ENCODE peak calls at places on chromosomes 4 and X, in nine cellular contexts. One of them, this sample, is unnamed.

GRCh38 chr4:100190643-100191600 is 654 bp upstream of the DDIT4L start:
- DNase-seq in astrocyte of the hippocampus: peak
- DNase-seq in ELF-1: no peak
- DNase-seq in brain pericyte: no peak
- DNase-seq in stimulated activated naive B cell treated with anti-CD40 and anti-IgM and Interleukin-4, amounts not matched to agents 10 μg/mL and 1 μg/mL and 100 μg/mL, for 72 hours: no peak
- DNase-seq in activated CD4-positive, CD25-positive, alpha-beta regulatory T cell: no peak
- DNase-seq in BJ: no peak
- DNase-seq in fibroblast of the aortic adventitia: peak
- DNase-seq in CD4-positive, alpha-beta T cell: no peak
- DNase-seq in this sample: peak

GRCh38 chrX:323721-324628 is 5.4 kb upstream of the GTPBP6 start:
- DNase-seq in BJ: no peak
- DNase-seq in brain pericyte: peak
- DNase-seq in stimulated activated naive B cell treated with anti-CD40 and anti-IgM and Interleukin-4, amounts not matched to agents 10 μg/mL and 1 μg/mL and 100 μg/mL, for 72 hours: no peak
- DNase-seq in ELF-1: peak
- DNase-seq in activated CD4-positive, CD25-positive, alpha-beta regulatory T cell: no peak
- DNase-seq in fibroblast of the aortic adventitia: peak
- DNase-seq in CD4-positive, alpha-beta T cell: no peak
- DNase-seq in astrocyte of the hippocampus: peak
- DNase-seq in this sample: peak

GRCh38 chr4:167987285-167987684 is 105.1 kb upstream of the ANXA10 start:
- DNase-seq in BJ: no peak
- DNase-seq in activated CD4-positive, CD25-positive, alpha-beta regulatory T cell: no peak
- DNase-seq in fibroblast of the aortic adventitia: no peak
- DNase-seq in ELF-1: no peak
- DNase-seq in brain pericyte: no peak
- DNase-seq in stimulated activated naive B cell treated with anti-CD40 and anti-IgM and Interleukin-4, amounts not matched to agents 10 μg/mL and 1 μg/mL and 100 μg/mL, for 72 hours: no peak
- DNase-seq in astrocyte of the hippocampus: no peak
- DNase-seq in CD4-positive, alpha-beta T cell: no peak
- DNase-seq in this sample: no peak

GRCh38 chrX:123432362-123433150 is 248.5 kb downstream of the GRIA3 start:
- DNase-seq in activated CD4-positive, CD25-positive, alpha-beta regulatory T cell: no peak
- DNase-seq in astrocyte of the hippocampus: no peak
- DNase-seq in fibroblast of the aortic adventitia: no peak
- DNase-seq in brain pericyte: no peak
- DNase-seq in BJ: no peak
- DNase-seq in stimulated activated naive B cell treated with anti-CD40 and anti-IgM and Interleukin-4, amounts not matched to agents 10 μg/mL and 1 μg/mL and 100 μg/mL, for 72 hours: no peak
- DNase-seq in ELF-1: no peak
- DNase-seq in CD4-positive, alpha-beta T cell: no peak
- DNase-seq in this sample: no peak

GRCh38 chr4:17077105-17077504 is 178.7 kb upstream of the LDB2 start:
- DNase-seq in activated CD4-positive, CD25-positive, alpha-beta regulatory T cell: no peak
- DNase-seq in stimulated activated naive B cell treated with anti-CD40 and anti-IgM and Interleukin-4, amounts not matched to agents 10 μg/mL and 1 μg/mL and 100 μg/mL, for 72 hours: no peak
- DNase-seq in ELF-1: no peak
- DNase-seq in BJ: no peak
- DNase-seq in fibroblast of the aortic adventitia: no peak
- DNase-seq in astrocyte of the hippocampus: no peak
- DNase-seq in brain pericyte: no peak
- DNase-seq in CD4-positive, alpha-beta T cell: no peak
- DNase-seq in this sample: no peak

GRCh38 chr4:107243141-107243779 is 207.1 kb upstream of the DKK2 start:
- DNase-seq in ELF-1: no peak
- DNase-seq in BJ: no peak
- DNase-seq in fibroblast of the aortic adventitia: peak
- DNase-seq in stimulated activated naive B cell treated with anti-CD40 and anti-IgM and Interleukin-4, amounts not matched to agents 10 μg/mL and 1 μg/mL and 100 μg/mL, for 72 hours: no peak
- DNase-seq in astrocyte of the hippocampus: no peak
- DNase-seq in brain pericyte: no peak
- DNase-seq in CD4-positive, alpha-beta T cell: no peak
- DNase-seq in activated CD4-positive, CD25-positive, alpha-beta regulatory T cell: no peak
- DNase-seq in this sample: no peak

GRCh38 chr4:100356172-100356571 is 161.7 kb downstream of the EMCN start:
- DNase-seq in fibroblast of the aortic adventitia: no peak
- DNase-seq in astrocyte of the hippocampus: no peak
- DNase-seq in BJ: no peak
- DNase-seq in stimulated activated naive B cell treated with anti-CD40 and anti-IgM and Interleukin-4, amounts not matched to agents 10 μg/mL and 1 μg/mL and 100 μg/mL, for 72 hours: no peak
- DNase-seq in CD4-positive, alpha-beta T cell: no peak
- DNase-seq in ELF-1: no peak
- DNase-seq in activated CD4-positive, CD25-positive, alpha-beta regulatory T cell: no peak
- DNase-seq in brain pericyte: no peak
- DNase-seq in this sample: no peak

GRCh38 chrX:104250470-104250869 is 4.3 kb downstream of the ESX1 start:
- DNase-seq in brain pericyte: no peak
- DNase-seq in astrocyte of the hippocampus: no peak
- DNase-seq in stimulated activated naive B cell treated with anti-CD40 and anti-IgM and Interleukin-4, amounts not matched to agents 10 μg/mL and 1 μg/mL and 100 μg/mL, for 72 hours: no peak
- DNase-seq in CD4-positive, alpha-beta T cell: no peak
- DNase-seq in fibroblast of the aortic adventitia: no peak
- DNase-seq in ELF-1: no peak
- DNase-seq in BJ: no peak
- DNase-seq in activated CD4-positive, CD25-positive, alpha-beta regulatory T cell: no peak
- DNase-seq in this sample: no peak

GRCh38 chr4:107683873-107684272 is 36.2 kb downstream of the PAPSS1 start:
- DNase-seq in fibroblast of the aortic adventitia: no peak
- DNase-seq in stimulated activated naive B cell treated with anti-CD40 and anti-IgM and Interleukin-4, amounts not matched to agents 10 μg/mL and 1 μg/mL and 100 μg/mL, for 72 hours: no peak
- DNase-seq in brain pericyte: no peak
- DNase-seq in astrocyte of the hippocampus: peak
- DNase-seq in activated CD4-positive, CD25-positive, alpha-beta regulatory T cell: no peak
- DNase-seq in CD4-positive, alpha-beta T cell: no peak
- DNase-seq in ELF-1: no peak
- DNase-seq in BJ: no peak
- DNase-seq in this sample: no peak

GRCh38 chr4:162497564-162498167 is 333.9 kb upstream of the FSTL5 start:
- DNase-seq in brain pericyte: no peak
- DNase-seq in stimulated activated naive B cell treated with anti-CD40 and anti-IgM and Interleukin-4, amounts not matched to agents 10 μg/mL and 1 μg/mL and 100 μg/mL, for 72 hours: no peak
- DNase-seq in CD4-positive, alpha-beta T cell: no peak
- DNase-seq in astrocyte of the hippocampus: peak
- DNase-seq in activated CD4-positive, CD25-positive, alpha-beta regulatory T cell: no peak
- DNase-seq in ELF-1: no peak
- DNase-seq in fibroblast of the aortic adventitia: peak
- DNase-seq in BJ: no peak
- DNase-seq in this sample: peak

GRCh38 chr4:54082168-54082567 is 17.8 kb upstream of the CHIC2 start:
- DNase-seq in activated CD4-positive, CD25-positive, alpha-beta regulatory T cell: no peak
- DNase-seq in fibroblast of the aortic adventitia: peak
- DNase-seq in BJ: peak
- DNase-seq in stimulated activated naive B cell treated with anti-CD40 and anti-IgM and Interleukin-4, amounts not matched to agents 10 μg/mL and 1 μg/mL and 100 μg/mL, for 72 hours: no peak
- DNase-seq in CD4-positive, alpha-beta T cell: no peak
- DNase-seq in ELF-1: no peak
- DNase-seq in astrocyte of the hippocampus: peak
- DNase-seq in brain pericyte: peak
- DNase-seq in this sample: peak

GRCh38 chr4:26204249-26204825 is 116.5 kb upstream of the RBPJ start:
- DNase-seq in astrocyte of the hippocampus: no peak
- DNase-seq in fibroblast of the aortic adventitia: no peak
- DNase-seq in ELF-1: no peak
- DNase-seq in stimulated activated naive B cell treated with anti-CD40 and anti-IgM and Interleukin-4, amounts not matched to agents 10 μg/mL and 1 μg/mL and 100 μg/mL, for 72 hours: no peak
- DNase-seq in brain pericyte: no peak
- DNase-seq in BJ: no peak
- DNase-seq in CD4-positive, alpha-beta T cell: peak
- DNase-seq in activated CD4-positive, CD25-positive, alpha-beta regulatory T cell: no peak
- DNase-seq in this sample: no peak

GRCh38 chr4:7301846-7302630 is 109.7 kb downstream of the SORCS2 start:
- DNase-seq in fibroblast of the aortic adventitia: no peak
- DNase-seq in ELF-1: no peak
- DNase-seq in brain pericyte: no peak
- DNase-seq in stimulated activated naive B cell treated with anti-CD40 and anti-IgM and Interleukin-4, amounts not matched to agents 10 μg/mL and 1 μg/mL and 100 μg/mL, for 72 hours: no peak
- DNase-seq in BJ: no peak
- DNase-seq in astrocyte of the hippocampus: no peak
- DNase-seq in activated CD4-positive, CD25-positive, alpha-beta regulatory T cell: no peak
- DNase-seq in CD4-positive, alpha-beta T cell: no peak
- DNase-seq in this sample: no peak